ENCODE peak calls at places on chromosome 1, in ten cellular contexts. I is head of caudate nucleus; S is pancreas; W is heart right ventricle; P is stimulated activated naive CD4-positive, alpha-beta T cell treated with Interleukin-2 at 50 U/mL for 16 hours; L is fibroblast of lung; F is mesendoderm; E is stimulated activated effector memory CD8-positive, alpha-beta T cell treated with anti-CD3 and anti-CD28 coated beads, Interleukin-12 subunit alpha, Interleukin-12 subunit beta, amount 100 ng/mL, for 72 hours; T is ACHN; A is PC-3. Z is an unnamed sample.

GRCh38 chr1:239288964-239289535 is 97.3 kb upstream of the CHRM3 start:
- DNase-seq in I (no peak), S (no peak), W (no peak), P (no peak), L (peak), F (no peak), E (no peak), T (no peak), A (peak), Z (no peak)

GRCh38 chr1:116416854-116417513 is 43.9 kb downstream of the ATP1A1 start:
- DNase-seq in I (no peak), S (no peak), W (no peak), P (no peak), L (no peak), F (no peak), E (peak), T (no peak), A (no peak), Z (no peak)

GRCh38 chr1:168833801-168834224 is 104.8 kb upstream of the DPT start:
- DNase-seq in I (no peak), S (no peak), W (no peak), P (no peak), L (no peak), F (peak), E (no peak), T (no peak), A (no peak), Z (no peak)

GRCh38 chr1:244020086-244020485 is 31.0 kb upstream of the ZBTB18 start:
- DNase-seq in I (no peak), S (no peak), W (no peak), P (no peak), L (no peak), F (no peak), E (no peak), T (no peak), A (no peak), Z (no peak)

GRCh38 chr1:113975211-113975895 is 3.9 kb upstream of the OLFML3 start:
- DNase-seq in I (no peak), S (no peak), W (no peak), P (no peak), L (peak), F (no peak), E (no peak), T (no peak), A (no peak), Z (no peak)

GRCh38 chr1:46039571-46040052 is 92.8 kb downstream of the PIK3R3 start:
- DNase-seq in I (no peak), S (no peak), W (no peak), P (no peak), L (peak), F (no peak), E (no peak), T (no peak), A (peak), Z (no peak)

GRCh38 chr1:108828074-108828961 is 28.6 kb downstream of the AKNAD1 start:
- DNase-seq in I (peak), S (peak), W (peak), P (peak), L (peak), F (peak), E (peak), T (peak), A (peak), Z (peak)

GRCh38 chr1:67451815-67452214 is 21.6 kb upstream of the SERBP1 start:
- DNase-seq in I (no peak), S (no peak), W (no peak), P (no peak), L (no peak), F (no peak), E (no peak), T (no peak), A (no peak), Z (no peak)

GRCh38 chr1:212455406-212456165 is 22.9 kb downstream of the NENF start:
- DNase-seq in I (peak), S (peak), W (peak), P (peak), L (peak), F (peak), E (peak), T (peak), A (peak), Z (peak)

GRCh38 chr1:196380311-196380710 is 227.9 kb downstream of the KCNT2 start:
- DNase-seq in I (no peak), S (no peak), W (no peak), P (no peak), L (no peak), F (peak), E (no peak), T (no peak), A (no peak), Z (no peak)

GRCh38 chr1:7224644-7225043 is 439.4 kb downstream of the CAMTA1 start:
- DNase-seq in I (no peak), S (no peak), W (peak), P (no peak), L (no peak), F (peak), E (peak), T (peak), A (peak), Z (no peak)

GRCh38 chr1:199463521-199464127 is 563.9 kb upstream of the NR5A2 start:
- DNase-seq in I (no peak), S (no peak), W (no peak), P (no peak), L (peak), F (peak), E (no peak), T (peak), A (peak), Z (no peak)

GRCh38 chr1:240285541-240285940 is 193.9 kb downstream of the FMN2 start:
- DNase-seq in I (no peak), S (no peak), W (no peak), P (no peak), L (peak), F (no peak), E (no peak), T (no peak), A (no peak), Z (no peak)

GRCh38 chr1:66253330-66253921 is 280.5 kb upstream of the SGIP1 start:
- DNase-seq in I (no peak), S (no peak), W (no peak), P (no peak), L (peak), F (peak), E (peak), T (peak), A (peak), Z (no peak)

Z was measured in nucleus accumbens.